ENCODE peak calls at places on chromosomes 7 and 10, in nine cellular contexts. One of them, this sample, is unnamed. For H3K36me3, the result is how much of the 10 kb centered on the place peaks cover.

GRCh38 chr10:117678106-117678505 is 135.6 kb downstream of the EMX2 start:
- DNase-seq in effector memory CD4-positive, alpha-beta T cell: no peak
- DNase-seq in mesenchymal stem cell: no peak
- DNase-seq in heart right ventricle: no peak
- DNase-seq in fibroblast of lung: no peak
- DNase-seq in SK-N-SH: no peak
- DNase-seq in IMR-90: no peak
- DNase-seq in brain microvascular endothelial cell: peak
- DNase-seq in endodermal cell: no peak
- DNase-seq in this sample: no peak

GRCh38 chr7:778271-778967 is 51.3 kb upstream of the PRKAR1B start:
- DNase-seq in brain microvascular endothelial cell: peak
- DNase-seq in effector memory CD4-positive, alpha-beta T cell: no peak
- DNase-seq in endodermal cell: no peak
- DNase-seq in heart right ventricle: no peak
- DNase-seq in fibroblast of lung: no peak
- DNase-seq in SK-N-SH: peak
- DNase-seq in IMR-90: peak
- DNase-seq in mesenchymal stem cell: no peak
- DNase-seq in this sample: no peak

GRCh38 chr7:156842740-156843140 is 50.2 kb downstream of the LMBR1 start:
- DNase-seq in mesenchymal stem cell: no peak
- DNase-seq in IMR-90: no peak
- DNase-seq in heart right ventricle: no peak
- DNase-seq in brain microvascular endothelial cell: no peak
- DNase-seq in SK-N-SH: peak
- DNase-seq in fibroblast of lung: no peak
- DNase-seq in endodermal cell: no peak
- DNase-seq in effector memory CD4-positive, alpha-beta T cell: no peak
- DNase-seq in this sample: no peak

GRCh38 chr7:42928754-42929153 is 3.2 kb downstream of the PSMA2 start:
- DNase-seq in endodermal cell: no peak
- DNase-seq in mesenchymal stem cell: no peak
- DNase-seq in IMR-90: no peak
- DNase-seq in heart right ventricle: no peak
- DNase-seq in fibroblast of lung: no peak
- DNase-seq in SK-N-SH: no peak
- DNase-seq in brain microvascular endothelial cell: no peak
- DNase-seq in effector memory CD4-positive, alpha-beta T cell: no peak
- DNase-seq in this sample: no peak

GRCh38 chr7:155007947-155008346 is 5.0 kb upstream of the PAXIP1 start:
- DNase-seq in IMR-90: no peak
- DNase-seq in fibroblast of lung: peak
- DNase-seq in endodermal cell: peak
- DNase-seq in brain microvascular endothelial cell: no peak
- DNase-seq in mesenchymal stem cell: peak
- DNase-seq in effector memory CD4-positive, alpha-beta T cell: no peak
- DNase-seq in SK-N-SH: peak
- DNase-seq in heart right ventricle: no peak
- DNase-seq in this sample: no peak

GRCh38 chr7:77497079-77497478 is 40.0 kb upstream of the PTPN12 start:
- DNase-seq in effector memory CD4-positive, alpha-beta T cell: no peak
- DNase-seq in SK-N-SH: no peak
- DNase-seq in heart right ventricle: no peak
- DNase-seq in brain microvascular endothelial cell: no peak
- DNase-seq in fibroblast of lung: no peak
- DNase-seq in mesenchymal stem cell: no peak
- DNase-seq in IMR-90: no peak
- DNase-seq in endodermal cell: no peak
- DNase-seq in this sample: no peak

GRCh38 chr7:4103352-4104091 is 578.6 kb upstream of the FOXK1 start:
- DNase-seq in fibroblast of lung: peak
- DNase-seq in endodermal cell: peak
- DNase-seq in effector memory CD4-positive, alpha-beta T cell: no peak
- DNase-seq in IMR-90: peak
- DNase-seq in heart right ventricle: no peak
- DNase-seq in brain microvascular endothelial cell: peak
- DNase-seq in mesenchymal stem cell: peak
- DNase-seq in SK-N-SH: peak
- DNase-seq in this sample: no peak

GRCh38 chr7:70614237-70614984 is 517.5 kb upstream of the GALNT17 start:
- DNase-seq in heart right ventricle: peak
- DNase-seq in endodermal cell: peak
- DNase-seq in fibroblast of lung: peak
- DNase-seq in IMR-90: peak
- DNase-seq in effector memory CD4-positive, alpha-beta T cell: no peak
- DNase-seq in mesenchymal stem cell: peak
- DNase-seq in SK-N-SH: peak
- DNase-seq in brain microvascular endothelial cell: no peak
- DNase-seq in this sample: peak

GRCh38 chr7:81031243-81031642 is 112.4 kb upstream of the SEMA3C start:
- DNase-seq in IMR-90: peak
- DNase-seq in fibroblast of lung: no peak
- DNase-seq in effector memory CD4-positive, alpha-beta T cell: no peak
- DNase-seq in endodermal cell: no peak
- DNase-seq in brain microvascular endothelial cell: no peak
- DNase-seq in mesenchymal stem cell: no peak
- DNase-seq in heart right ventricle: no peak
- DNase-seq in SK-N-SH: no peak
- DNase-seq in this sample: no peak

GRCh38 chr10:93417264-93417663 is 64.9 kb downstream of the MYOF start:
- DNase-seq in brain microvascular endothelial cell: no peak
- DNase-seq in IMR-90: no peak
- DNase-seq in endodermal cell: peak
- DNase-seq in SK-N-SH: no peak
- DNase-seq in fibroblast of lung: no peak
- DNase-seq in effector memory CD4-positive, alpha-beta T cell: no peak
- DNase-seq in heart right ventricle: peak
- DNase-seq in mesenchymal stem cell: no peak
- DNase-seq in this sample: no peak

GRCh38 chr10:119104653-119105024 is 726 bp downstream of the DENND10 start:
- DNase-seq in IMR-90: no peak
- DNase-seq in brain microvascular endothelial cell: no peak
- DNase-seq in heart right ventricle: peak
- DNase-seq in endodermal cell: peak
- DNase-seq in mesenchymal stem cell: peak
- DNase-seq in effector memory CD4-positive, alpha-beta T cell: no peak
- DNase-seq in fibroblast of lung: peak
- DNase-seq in SK-N-SH: no peak
- DNase-seq in this sample: peak

DNA sequence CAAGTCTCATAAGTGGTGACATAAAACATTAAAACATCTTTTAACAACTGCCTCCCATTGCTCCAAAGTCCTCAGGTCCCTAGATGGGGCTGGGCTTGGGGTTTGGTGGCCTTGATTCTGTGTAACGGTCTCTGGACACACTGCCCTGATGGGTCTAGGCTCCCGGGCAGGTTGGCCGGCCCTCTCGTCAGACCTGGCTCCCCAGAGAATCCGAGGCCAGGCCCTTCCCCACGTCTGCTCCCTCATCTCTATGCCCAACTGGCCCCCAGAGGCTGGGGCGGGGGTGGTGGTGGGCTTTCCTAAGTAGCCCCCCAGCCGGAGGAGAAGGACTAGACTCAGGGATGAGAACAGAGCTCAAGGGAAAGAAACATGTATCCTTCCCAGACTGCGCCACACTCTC is 31.5 kb upstream of the EFCAB10 start:
- DNase-seq in effector memory CD4-positive, alpha-beta T cell: no peak
- DNase-seq in brain microvascular endothelial cell: no peak
- DNase-seq in IMR-90: no peak
- DNase-seq in endodermal cell: no peak
- DNase-seq in heart right ventricle: no peak
- DNase-seq in mesenchymal stem cell: no peak
- DNase-seq in SK-N-SH: no peak
- DNase-seq in fibroblast of lung: no peak
- DNase-seq in this sample: no peak
- H3K36me3 ChIP-seq in effector memory CD4-positive, alpha-beta T cell: under half
- H3K36me3 ChIP-seq in brain microvascular endothelial cell: under half
- H3K36me3 ChIP-seq in IMR-90: under half
- H3K36me3 ChIP-seq in endodermal cell: under half
- H3K36me3 ChIP-seq in heart right ventricle: under half
- H3K36me3 ChIP-seq in mesenchymal stem cell: half or more
- H3K36me3 ChIP-seq in SK-N-SH: under half
- H3K36me3 ChIP-seq in fibroblast of lung: under half
- H3K36me3 ChIP-seq in this sample: under half

GRCh38 chr10:123153486-123154091 is 613 bp upstream of the BUB3 start:
- DNase-seq in endodermal cell: no peak
- DNase-seq in brain microvascular endothelial cell: no peak
- DNase-seq in fibroblast of lung: no peak
- DNase-seq in heart right ventricle: no peak
- DNase-seq in SK-N-SH: no peak
- DNase-seq in effector memory CD4-positive, alpha-beta T cell: no peak
- DNase-seq in IMR-90: no peak
- DNase-seq in mesenchymal stem cell: no peak
- DNase-seq in this sample: no peak

GRCh38 chr10:123157210-123157609 is 3.0 kb downstream of the BUB3 start:
- DNase-seq in SK-N-SH: no peak
- DNase-seq in heart right ventricle: no peak
- DNase-seq in endodermal cell: no peak
- DNase-seq in IMR-90: peak
- DNase-seq in mesenchymal stem cell: peak
- DNase-seq in brain microvascular endothelial cell: peak
- DNase-seq in fibroblast of lung: peak
- DNase-seq in effector memory CD4-positive, alpha-beta T cell: no peak
- DNase-seq in this sample: no peak

GRCh38 chr10:123154092-123154942 is at the start of gene BUB3:
- DNase-seq in mesenchymal stem cell: peak
- DNase-seq in endodermal cell: peak
- DNase-seq in fibroblast of lung: peak
- DNase-seq in IMR-90: peak
- DNase-seq in heart right ventricle: peak
- DNase-seq in SK-N-SH: peak
- DNase-seq in brain microvascular endothelial cell: peak
- DNase-seq in effector memory CD4-positive, alpha-beta T cell: peak
- DNase-seq in this sample: peak

GRCh38 chr10:123156091-123156490 is 1.9 kb downstream of the BUB3 start:
- DNase-seq in endodermal cell: no peak
- DNase-seq in mesenchymal stem cell: no peak
- DNase-seq in IMR-90: peak
- DNase-seq in effector memory CD4-positive, alpha-beta T cell: no peak
- DNase-seq in fibroblast of lung: no peak
- DNase-seq in brain microvascular endothelial cell: peak
- DNase-seq in SK-N-SH: no peak
- DNase-seq in heart right ventricle: no peak
- DNase-seq in this sample: no peak

GRCh38 chr10:123154943-123155505 is 822 bp downstream of the BUB3 start:
- DNase-seq in fibroblast of lung: peak
- DNase-seq in SK-N-SH: no peak
- DNase-seq in effector memory CD4-positive, alpha-beta T cell: no peak
- DNase-seq in brain microvascular endothelial cell: peak
- DNase-seq in endodermal cell: peak
- DNase-seq in heart right ventricle: no peak
- DNase-seq in mesenchymal stem cell: peak
- DNase-seq in IMR-90: peak
- DNase-seq in this sample: no peak
- H3K27ac ChIP-seq in fibroblast of lung: peak
- H3K27ac ChIP-seq in SK-N-SH: peak
- H3K27ac ChIP-seq in effector memory CD4-positive, alpha-beta T cell: peak
- H3K27ac ChIP-seq in brain microvascular endothelial cell: peak
- H3K27ac ChIP-seq in endodermal cell: no peak
- H3K27ac ChIP-seq in heart right ventricle: peak
- H3K27ac ChIP-seq in mesenchymal stem cell: no peak
- H3K27ac ChIP-seq in IMR-90: peak
- H3K27ac ChIP-seq in this sample: peak

GRCh38 chr7:76328390-76328789 is 25.9 kb downstream of the HSPB1 start:
- DNase-seq in effector memory CD4-positive, alpha-beta T cell: no peak
- DNase-seq in brain microvascular endothelial cell: no peak
- DNase-seq in heart right ventricle: no peak
- DNase-seq in endodermal cell: no peak
- DNase-seq in mesenchymal stem cell: no peak
- DNase-seq in SK-N-SH: no peak
- DNase-seq in fibroblast of lung: no peak
- DNase-seq in IMR-90: no peak
- DNase-seq in this sample: no peak
- H3K36me3 ChIP-seq in effector memory CD4-positive, alpha-beta T cell: under half
- H3K36me3 ChIP-seq in brain microvascular endothelial cell: half or more
- H3K36me3 ChIP-seq in heart right ventricle: under half
- H3K36me3 ChIP-seq in endodermal cell: half or more
- H3K36me3 ChIP-seq in mesenchymal stem cell: half or more
- H3K36me3 ChIP-seq in SK-N-SH: half or more
- H3K36me3 ChIP-seq in fibroblast of lung: under half
- H3K36me3 ChIP-seq in IMR-90: under half
- H3K36me3 ChIP-seq in this sample: under half

GRCh38 chr10:88347022-88347421 is 236.1 kb downstream of the RNLS start:
- DNase-seq in mesenchymal stem cell: no peak
- DNase-seq in endodermal cell: no peak
- DNase-seq in effector memory CD4-positive, alpha-beta T cell: no peak
- DNase-seq in SK-N-SH: no peak
- DNase-seq in IMR-90: no peak
- DNase-seq in fibroblast of lung: no peak
- DNase-seq in heart right ventricle: no peak
- DNase-seq in brain microvascular endothelial cell: no peak
- DNase-seq in this sample: no peak

GRCh38 chr10:88343761-88344484 is 239.2 kb downstream of the RNLS start:
- DNase-seq in IMR-90: no peak
- DNase-seq in endodermal cell: no peak
- DNase-seq in SK-N-SH: peak
- DNase-seq in brain microvascular endothelial cell: no peak
- DNase-seq in fibroblast of lung: peak
- DNase-seq in mesenchymal stem cell: peak
- DNase-seq in heart right ventricle: no peak
- DNase-seq in effector memory CD4-positive, alpha-beta T cell: no peak
- DNase-seq in this sample: no peak

GRCh38 chr10:88342733-88343310 is 240.3 kb downstream of the RNLS start:
- DNase-seq in SK-N-SH: peak
- DNase-seq in IMR-90: no peak
- DNase-seq in effector memory CD4-positive, alpha-beta T cell: no peak
- DNase-seq in fibroblast of lung: no peak
- DNase-seq in heart right ventricle: no peak
- DNase-seq in mesenchymal stem cell: no peak
- DNase-seq in endodermal cell: no peak
- DNase-seq in brain microvascular endothelial cell: no peak
- DNase-seq in this sample: no peak

GRCh38 chr10:88346151-88346977 is 236.8 kb downstream of the RNLS start:
- DNase-seq in mesenchymal stem cell: peak
- DNase-seq in effector memory CD4-positive, alpha-beta T cell: no peak
- DNase-seq in SK-N-SH: no peak
- DNase-seq in endodermal cell: no peak
- DNase-seq in brain microvascular endothelial cell: peak
- DNase-seq in heart right ventricle: no peak
- DNase-seq in fibroblast of lung: no peak
- DNase-seq in IMR-90: no peak
- DNase-seq in this sample: no peak

GRCh38 chr10:88347597-88348304 is 235.4 kb downstream of the RNLS start:
- DNase-seq in brain microvascular endothelial cell: no peak
- DNase-seq in effector memory CD4-positive, alpha-beta T cell: no peak
- DNase-seq in mesenchymal stem cell: no peak
- DNase-seq in heart right ventricle: no peak
- DNase-seq in IMR-90: no peak
- DNase-seq in SK-N-SH: no peak
- DNase-seq in fibroblast of lung: no peak
- DNase-seq in endodermal cell: no peak
- DNase-seq in this sample: no peak
- H3K27ac ChIP-seq in brain microvascular endothelial cell: no peak
- H3K27ac ChIP-seq in effector memory CD4-positive, alpha-beta T cell: no peak
- H3K27ac ChIP-seq in mesenchymal stem cell: no peak
- H3K27ac ChIP-seq in heart right ventricle: no peak
- H3K27ac ChIP-seq in IMR-90: no peak
- H3K27ac ChIP-seq in SK-N-SH: no peak
- H3K27ac ChIP-seq in fibroblast of lung: no peak
- H3K27ac ChIP-seq in endodermal cell: no peak
- H3K27ac ChIP-seq in this sample: no peak